ENCODE peak calls at places on chromosomes 6 and 20, in eight cellular contexts. One of them, this sample, is unnamed.

GRCh38 chr20:36167826-36168634 is 13.5 kb downstream of the EPB41L1 start:
- DNase-seq in activated T-helper 2 cell treated with anti-CD3 and anti-CD28 coated beads, Interferon-gamma antibody, Interleukin-2, Interleukin-4, amounts not matched to agents 10 μg/mL and 5 μg/mL and 100 μg/mL, durations not matched to agents 14 hours and 24 hours and 36 hours: no peak
- DNase-seq in activated CD8-positive, alpha-beta T cell treated with anti-CD3 and anti-CD28 coated beads, Interleukin-2, amount 10 ng/mL, durations not matched to agents 7 days and 5 days: no peak
- DNase-seq in iris pigment epithelial cell: peak; percentile 67
- DNase-seq in ACHN: peak; percentile 71
- DNase-seq in cardiac muscle cell: no peak
- DNase-seq in epithelial cell of prostate: no peak
- DNase-seq in effector CD4-positive, alpha-beta T cell: no peak
- DNase-seq in this sample: no peak

GRCh38 chr6:4962905-4963304 is 40.9 kb downstream of the RPP40 start:
- DNase-seq in activated T-helper 2 cell treated with anti-CD3 and anti-CD28 coated beads, Interferon-gamma antibody, Interleukin-2, Interleukin-4, amounts not matched to agents 10 μg/mL and 5 μg/mL and 100 μg/mL, durations not matched to agents 14 hours and 24 hours and 36 hours: no peak
- DNase-seq in activated CD8-positive, alpha-beta T cell treated with anti-CD3 and anti-CD28 coated beads, Interleukin-2, amount 10 ng/mL, durations not matched to agents 7 days and 5 days: no peak
- DNase-seq in iris pigment epithelial cell: peak; percentile 25
- DNase-seq in ACHN: no peak
- DNase-seq in cardiac muscle cell: no peak
- DNase-seq in epithelial cell of prostate: no peak
- DNase-seq in effector CD4-positive, alpha-beta T cell: no peak
- DNase-seq in this sample: no peak

GRCh38 chr6:14858808-14859207 is 387.1 kb upstream of the JARID2 start:
- DNase-seq in activated T-helper 2 cell treated with anti-CD3 and anti-CD28 coated beads, Interferon-gamma antibody, Interleukin-2, Interleukin-4, amounts not matched to agents 10 μg/mL and 5 μg/mL and 100 μg/mL, durations not matched to agents 14 hours and 24 hours and 36 hours: no peak
- DNase-seq in activated CD8-positive, alpha-beta T cell treated with anti-CD3 and anti-CD28 coated beads, Interleukin-2, amount 10 ng/mL, durations not matched to agents 7 days and 5 days: no peak
- DNase-seq in iris pigment epithelial cell: no peak
- DNase-seq in ACHN: no peak
- DNase-seq in cardiac muscle cell: no peak
- DNase-seq in epithelial cell of prostate: no peak
- DNase-seq in effector CD4-positive, alpha-beta T cell: no peak
- DNase-seq in this sample: no peak

GRCh38 chr6:111566873-111567517 is 38.7 kb downstream of the TRAF3IP2 start:
- DNase-seq in activated T-helper 2 cell treated with anti-CD3 and anti-CD28 coated beads, Interferon-gamma antibody, Interleukin-2, Interleukin-4, amounts not matched to agents 10 μg/mL and 5 μg/mL and 100 μg/mL, durations not matched to agents 14 hours and 24 hours and 36 hours: no peak
- DNase-seq in activated CD8-positive, alpha-beta T cell treated with anti-CD3 and anti-CD28 coated beads, Interleukin-2, amount 10 ng/mL, durations not matched to agents 7 days and 5 days: peak; percentile 33
- DNase-seq in iris pigment epithelial cell: peak; percentile 27
- DNase-seq in ACHN: no peak
- DNase-seq in cardiac muscle cell: peak; percentile 42
- DNase-seq in epithelial cell of prostate: no peak
- DNase-seq in effector CD4-positive, alpha-beta T cell: no peak
- DNase-seq in this sample: no peak

GRCh38 chr20:51495921-51496545 is 46.5 kb downstream of the NFATC2 start:
- DNase-seq in activated T-helper 2 cell treated with anti-CD3 and anti-CD28 coated beads, Interferon-gamma antibody, Interleukin-2, Interleukin-4, amounts not matched to agents 10 μg/mL and 5 μg/mL and 100 μg/mL, durations not matched to agents 14 hours and 24 hours and 36 hours: no peak
- DNase-seq in activated CD8-positive, alpha-beta T cell treated with anti-CD3 and anti-CD28 coated beads, Interleukin-2, amount 10 ng/mL, durations not matched to agents 7 days and 5 days: no peak
- DNase-seq in iris pigment epithelial cell: no peak
- DNase-seq in ACHN: no peak
- DNase-seq in cardiac muscle cell: no peak
- DNase-seq in epithelial cell of prostate: no peak
- DNase-seq in effector CD4-positive, alpha-beta T cell: no peak
- DNase-seq in this sample: no peak

GRCh38 chr6:133502451-133503259 is 261.5 kb downstream of the EYA4 start:
- DNase-seq in activated T-helper 2 cell treated with anti-CD3 and anti-CD28 coated beads, Interferon-gamma antibody, Interleukin-2, Interleukin-4, amounts not matched to agents 10 μg/mL and 5 μg/mL and 100 μg/mL, durations not matched to agents 14 hours and 24 hours and 36 hours: no peak
- DNase-seq in activated CD8-positive, alpha-beta T cell treated with anti-CD3 and anti-CD28 coated beads, Interleukin-2, amount 10 ng/mL, durations not matched to agents 7 days and 5 days: no peak
- DNase-seq in iris pigment epithelial cell: peak; percentile 90
- DNase-seq in ACHN: peak; percentile 2
- DNase-seq in cardiac muscle cell: peak; percentile 96
- DNase-seq in epithelial cell of prostate: peak; percentile 20
- DNase-seq in effector CD4-positive, alpha-beta T cell: no peak
- DNase-seq in this sample: no peak

GRCh38 chr6:110188791-110189190 is 8.6 kb downstream of the CDC40 start:
- DNase-seq in activated T-helper 2 cell treated with anti-CD3 and anti-CD28 coated beads, Interferon-gamma antibody, Interleukin-2, Interleukin-4, amounts not matched to agents 10 μg/mL and 5 μg/mL and 100 μg/mL, durations not matched to agents 14 hours and 24 hours and 36 hours: no peak
- DNase-seq in activated CD8-positive, alpha-beta T cell treated with anti-CD3 and anti-CD28 coated beads, Interleukin-2, amount 10 ng/mL, durations not matched to agents 7 days and 5 days: no peak
- DNase-seq in iris pigment epithelial cell: peak; percentile 26
- DNase-seq in ACHN: no peak
- DNase-seq in cardiac muscle cell: no peak
- DNase-seq in epithelial cell of prostate: peak; percentile 34
- DNase-seq in effector CD4-positive, alpha-beta T cell: no peak
- DNase-seq in this sample: no peak

GRCh38 chr20:23115823-23116222 is 29.7 kb upstream of the CD93 start:
- DNase-seq in activated T-helper 2 cell treated with anti-CD3 and anti-CD28 coated beads, Interferon-gamma antibody, Interleukin-2, Interleukin-4, amounts not matched to agents 10 μg/mL and 5 μg/mL and 100 μg/mL, durations not matched to agents 14 hours and 24 hours and 36 hours: no peak
- DNase-seq in activated CD8-positive, alpha-beta T cell treated with anti-CD3 and anti-CD28 coated beads, Interleukin-2, amount 10 ng/mL, durations not matched to agents 7 days and 5 days: no peak
- DNase-seq in iris pigment epithelial cell: peak; percentile 38
- DNase-seq in ACHN: no peak
- DNase-seq in cardiac muscle cell: no peak
- DNase-seq in epithelial cell of prostate: no peak
- DNase-seq in effector CD4-positive, alpha-beta T cell: no peak
- DNase-seq in this sample: no peak

GRCh38 chr6:83369692-83370091 is 61.2 kb downstream of the ME1 start:
- DNase-seq in activated T-helper 2 cell treated with anti-CD3 and anti-CD28 coated beads, Interferon-gamma antibody, Interleukin-2, Interleukin-4, amounts not matched to agents 10 μg/mL and 5 μg/mL and 100 μg/mL, durations not matched to agents 14 hours and 24 hours and 36 hours: no peak
- DNase-seq in activated CD8-positive, alpha-beta T cell treated with anti-CD3 and anti-CD28 coated beads, Interleukin-2, amount 10 ng/mL, durations not matched to agents 7 days and 5 days: no peak
- DNase-seq in iris pigment epithelial cell: no peak
- DNase-seq in ACHN: no peak
- DNase-seq in cardiac muscle cell: no peak
- DNase-seq in epithelial cell of prostate: no peak
- DNase-seq in effector CD4-positive, alpha-beta T cell: no peak
- DNase-seq in this sample: no peak

GRCh38 chr6:56911847-56912246 is 43.1 kb upstream of the BEND6 start:
- DNase-seq in activated T-helper 2 cell treated with anti-CD3 and anti-CD28 coated beads, Interferon-gamma antibody, Interleukin-2, Interleukin-4, amounts not matched to agents 10 μg/mL and 5 μg/mL and 100 μg/mL, durations not matched to agents 14 hours and 24 hours and 36 hours: no peak
- DNase-seq in activated CD8-positive, alpha-beta T cell treated with anti-CD3 and anti-CD28 coated beads, Interleukin-2, amount 10 ng/mL, durations not matched to agents 7 days and 5 days: no peak
- DNase-seq in iris pigment epithelial cell: peak; percentile 59
- DNase-seq in ACHN: peak; percentile 50
- DNase-seq in cardiac muscle cell: peak; percentile 59
- DNase-seq in epithelial cell of prostate: no peak
- DNase-seq in effector CD4-positive, alpha-beta T cell: no peak
- DNase-seq in this sample: no peak

GRCh38 chr6:166675736-166676135 is 48.7 kb upstream of the RPS6KA2 start:
- DNase-seq in activated T-helper 2 cell treated with anti-CD3 and anti-CD28 coated beads, Interferon-gamma antibody, Interleukin-2, Interleukin-4, amounts not matched to agents 10 μg/mL and 5 μg/mL and 100 μg/mL, durations not matched to agents 14 hours and 24 hours and 36 hours: no peak
- DNase-seq in activated CD8-positive, alpha-beta T cell treated with anti-CD3 and anti-CD28 coated beads, Interleukin-2, amount 10 ng/mL, durations not matched to agents 7 days and 5 days: no peak
- DNase-seq in iris pigment epithelial cell: no peak
- DNase-seq in ACHN: no peak
- DNase-seq in cardiac muscle cell: no peak
- DNase-seq in epithelial cell of prostate: peak; percentile 29
- DNase-seq in effector CD4-positive, alpha-beta T cell: no peak
- DNase-seq in this sample: no peak

GRCh38 chr6:106894978-106895702 is 79.4 kb downstream of the CD24 start:
- DNase-seq in activated T-helper 2 cell treated with anti-CD3 and anti-CD28 coated beads, Interferon-gamma antibody, Interleukin-2, Interleukin-4, amounts not matched to agents 10 μg/mL and 5 μg/mL and 100 μg/mL, durations not matched to agents 14 hours and 24 hours and 36 hours: no peak
- DNase-seq in activated CD8-positive, alpha-beta T cell treated with anti-CD3 and anti-CD28 coated beads, Interleukin-2, amount 10 ng/mL, durations not matched to agents 7 days and 5 days: no peak
- DNase-seq in iris pigment epithelial cell: peak; percentile 33
- DNase-seq in ACHN: peak; percentile 36
- DNase-seq in cardiac muscle cell: peak; percentile 13
- DNase-seq in epithelial cell of prostate: peak; percentile 78
- DNase-seq in effector CD4-positive, alpha-beta T cell: no peak
- DNase-seq in this sample: peak; percentile 20

GRCh38 chr20:12201289-12201991 is 283.7 kb downstream of the BTBD3 start:
- DNase-seq in activated T-helper 2 cell treated with anti-CD3 and anti-CD28 coated beads, Interferon-gamma antibody, Interleukin-2, Interleukin-4, amounts not matched to agents 10 μg/mL and 5 μg/mL and 100 μg/mL, durations not matched to agents 14 hours and 24 hours and 36 hours: no peak
- DNase-seq in activated CD8-positive, alpha-beta T cell treated with anti-CD3 and anti-CD28 coated beads, Interleukin-2, amount 10 ng/mL, durations not matched to agents 7 days and 5 days: no peak
- DNase-seq in iris pigment epithelial cell: peak; percentile 60
- DNase-seq in ACHN: no peak
- DNase-seq in cardiac muscle cell: peak; percentile 72
- DNase-seq in epithelial cell of prostate: no peak
- DNase-seq in effector CD4-positive, alpha-beta T cell: no peak
- DNase-seq in this sample: no peak

GRCh38 chr20:47453167-47453782 is 48.4 kb upstream of the NCOA3 start:
- DNase-seq in activated T-helper 2 cell treated with anti-CD3 and anti-CD28 coated beads, Interferon-gamma antibody, Interleukin-2, Interleukin-4, amounts not matched to agents 10 μg/mL and 5 μg/mL and 100 μg/mL, durations not matched to agents 14 hours and 24 hours and 36 hours: peak; percentile 58
- DNase-seq in activated CD8-positive, alpha-beta T cell treated with anti-CD3 and anti-CD28 coated beads, Interleukin-2, amount 10 ng/mL, durations not matched to agents 7 days and 5 days: peak; percentile 68
- DNase-seq in iris pigment epithelial cell: peak; percentile 93
- DNase-seq in ACHN: peak; percentile 67
- DNase-seq in cardiac muscle cell: peak; percentile 79
- DNase-seq in epithelial cell of prostate: peak; percentile 79
- DNase-seq in effector CD4-positive, alpha-beta T cell: no peak
- DNase-seq in this sample: peak; percentile 70

GRCh38 chr6:117399924-117400323 is 25.8 kb downstream of the ROS1 start:
- DNase-seq in activated T-helper 2 cell treated with anti-CD3 and anti-CD28 coated beads, Interferon-gamma antibody, Interleukin-2, Interleukin-4, amounts not matched to agents 10 μg/mL and 5 μg/mL and 100 μg/mL, durations not matched to agents 14 hours and 24 hours and 36 hours: no peak
- DNase-seq in activated CD8-positive, alpha-beta T cell treated with anti-CD3 and anti-CD28 coated beads, Interleukin-2, amount 10 ng/mL, durations not matched to agents 7 days and 5 days: no peak
- DNase-seq in iris pigment epithelial cell: peak; percentile 14
- DNase-seq in ACHN: peak; percentile 7
- DNase-seq in cardiac muscle cell: peak; percentile 21
- DNase-seq in epithelial cell of prostate: no peak
- DNase-seq in effector CD4-positive, alpha-beta T cell: no peak
- DNase-seq in this sample: no peak

GRCh38 chr6:87099472-87099871 is 4.6 kb upstream of the CGA start:
- DNase-seq in activated T-helper 2 cell treated with anti-CD3 and anti-CD28 coated beads, Interferon-gamma antibody, Interleukin-2, Interleukin-4, amounts not matched to agents 10 μg/mL and 5 μg/mL and 100 μg/mL, durations not matched to agents 14 hours and 24 hours and 36 hours: no peak
- DNase-seq in activated CD8-positive, alpha-beta T cell treated with anti-CD3 and anti-CD28 coated beads, Interleukin-2, amount 10 ng/mL, durations not matched to agents 7 days and 5 days: no peak
- DNase-seq in iris pigment epithelial cell: no peak
- DNase-seq in ACHN: no peak
- DNase-seq in cardiac muscle cell: no peak
- DNase-seq in epithelial cell of prostate: no peak
- DNase-seq in effector CD4-positive, alpha-beta T cell: no peak
- DNase-seq in this sample: no peak

GRCh38 chr6:46289865-46290264 is 119.1 kb upstream of the ENPP5 start:
- DNase-seq in activated T-helper 2 cell treated with anti-CD3 and anti-CD28 coated beads, Interferon-gamma antibody, Interleukin-2, Interleukin-4, amounts not matched to agents 10 μg/mL and 5 μg/mL and 100 μg/mL, durations not matched to agents 14 hours and 24 hours and 36 hours: no peak
- DNase-seq in activated CD8-positive, alpha-beta T cell treated with anti-CD3 and anti-CD28 coated beads, Interleukin-2, amount 10 ng/mL, durations not matched to agents 7 days and 5 days: no peak
- DNase-seq in iris pigment epithelial cell: no peak
- DNase-seq in ACHN: no peak
- DNase-seq in cardiac muscle cell: no peak
- DNase-seq in epithelial cell of prostate: no peak
- DNase-seq in effector CD4-positive, alpha-beta T cell: no peak
- DNase-seq in this sample: no peak

GRCh38 chr6:33483678-33484077 is 29.3 kb downstream of the ZBTB9 start:
- DNase-seq in activated T-helper 2 cell treated with anti-CD3 and anti-CD28 coated beads, Interferon-gamma antibody, Interleukin-2, Interleukin-4, amounts not matched to agents 10 μg/mL and 5 μg/mL and 100 μg/mL, durations not matched to agents 14 hours and 24 hours and 36 hours: no peak
- DNase-seq in activated CD8-positive, alpha-beta T cell treated with anti-CD3 and anti-CD28 coated beads, Interleukin-2, amount 10 ng/mL, durations not matched to agents 7 days and 5 days: no peak
- DNase-seq in iris pigment epithelial cell: no peak
- DNase-seq in ACHN: no peak
- DNase-seq in cardiac muscle cell: no peak
- DNase-seq in epithelial cell of prostate: no peak
- DNase-seq in effector CD4-positive, alpha-beta T cell: no peak
- DNase-seq in this sample: no peak

GRCh38 chr6:27081931-27082330 is 165.6 kb upstream of the PRSS16 start:
- DNase-seq in activated T-helper 2 cell treated with anti-CD3 and anti-CD28 coated beads, Interferon-gamma antibody, Interleukin-2, Interleukin-4, amounts not matched to agents 10 μg/mL and 5 μg/mL and 100 μg/mL, durations not matched to agents 14 hours and 24 hours and 36 hours: no peak
- DNase-seq in activated CD8-positive, alpha-beta T cell treated with anti-CD3 and anti-CD28 coated beads, Interleukin-2, amount 10 ng/mL, durations not matched to agents 7 days and 5 days: no peak
- DNase-seq in iris pigment epithelial cell: no peak
- DNase-seq in ACHN: no peak
- DNase-seq in cardiac muscle cell: no peak
- DNase-seq in epithelial cell of prostate: no peak
- DNase-seq in effector CD4-positive, alpha-beta T cell: no peak
- DNase-seq in this sample: no peak

GRCh38 chr20:53679597-53680309 is 86.1 kb upstream of the ZNF217 start:
- DNase-seq in activated T-helper 2 cell treated with anti-CD3 and anti-CD28 coated beads, Interferon-gamma antibody, Interleukin-2, Interleukin-4, amounts not matched to agents 10 μg/mL and 5 μg/mL and 100 μg/mL, durations not matched to agents 14 hours and 24 hours and 36 hours: no peak
- DNase-seq in activated CD8-positive, alpha-beta T cell treated with anti-CD3 and anti-CD28 coated beads, Interleukin-2, amount 10 ng/mL, durations not matched to agents 7 days and 5 days: no peak
- DNase-seq in iris pigment epithelial cell: no peak
- DNase-seq in ACHN: no peak
- DNase-seq in cardiac muscle cell: no peak
- DNase-seq in epithelial cell of prostate: no peak
- DNase-seq in effector CD4-positive, alpha-beta T cell: no peak
- DNase-seq in this sample: no peak

GRCh38 chr6:31270788-31271640 is 878 bp downstream of the HLA-C start:
- DNase-seq in activated T-helper 2 cell treated with anti-CD3 and anti-CD28 coated beads, Interferon-gamma antibody, Interleukin-2, Interleukin-4, amounts not matched to agents 10 μg/mL and 5 μg/mL and 100 μg/mL, durations not matched to agents 14 hours and 24 hours and 36 hours: peak; percentile 36
- DNase-seq in activated CD8-positive, alpha-beta T cell treated with anti-CD3 and anti-CD28 coated beads, Interleukin-2, amount 10 ng/mL, durations not matched to agents 7 days and 5 days: peak; percentile 58
- DNase-seq in iris pigment epithelial cell: peak; percentile 54
- DNase-seq in ACHN: peak; percentile 76
- DNase-seq in cardiac muscle cell: peak; percentile 64
- DNase-seq in epithelial cell of prostate: no peak
- DNase-seq in effector CD4-positive, alpha-beta T cell: peak; percentile 61
- DNase-seq in this sample: peak; percentile 58

GRCh38 chr20:17555106-17555505 is 14.8 kb upstream of the DSTN start:
- DNase-seq in activated T-helper 2 cell treated with anti-CD3 and anti-CD28 coated beads, Interferon-gamma antibody, Interleukin-2, Interleukin-4, amounts not matched to agents 10 μg/mL and 5 μg/mL and 100 μg/mL, durations not matched to agents 14 hours and 24 hours and 36 hours: no peak
- DNase-seq in activated CD8-positive, alpha-beta T cell treated with anti-CD3 and anti-CD28 coated beads, Interleukin-2, amount 10 ng/mL, durations not matched to agents 7 days and 5 days: no peak
- DNase-seq in iris pigment epithelial cell: no peak
- DNase-seq in ACHN: no peak
- DNase-seq in cardiac muscle cell: no peak
- DNase-seq in epithelial cell of prostate: no peak
- DNase-seq in effector CD4-positive, alpha-beta T cell: no peak
- DNase-seq in this sample: no peak

GRCh38 chr6:87907521-87907920 is 140.1 kb upstream of the SPACA1 start:
- DNase-seq in activated T-helper 2 cell treated with anti-CD3 and anti-CD28 coated beads, Interferon-gamma antibody, Interleukin-2, Interleukin-4, amounts not matched to agents 10 μg/mL and 5 μg/mL and 100 μg/mL, durations not matched to agents 14 hours and 24 hours and 36 hours: peak; percentile 22
- DNase-seq in activated CD8-positive, alpha-beta T cell treated with anti-CD3 and anti-CD28 coated beads, Interleukin-2, amount 10 ng/mL, durations not matched to agents 7 days and 5 days: peak; percentile 64
- DNase-seq in iris pigment epithelial cell: peak; percentile 86
- DNase-seq in ACHN: peak; percentile 78
- DNase-seq in cardiac muscle cell: peak; percentile 83
- DNase-seq in epithelial cell of prostate: no peak
- DNase-seq in effector CD4-positive, alpha-beta T cell: no peak
- DNase-seq in this sample: peak; percentile 72

GRCh38 chr6:9204171-9204570 is 768.8 kb upstream of the SLC35B3 start:
- DNase-seq in activated T-helper 2 cell treated with anti-CD3 and anti-CD28 coated beads, Interferon-gamma antibody, Interleukin-2, Interleukin-4, amounts not matched to agents 10 μg/mL and 5 μg/mL and 100 μg/mL, durations not matched to agents 14 hours and 24 hours and 36 hours: no peak
- DNase-seq in activated CD8-positive, alpha-beta T cell treated with anti-CD3 and anti-CD28 coated beads, Interleukin-2, amount 10 ng/mL, durations not matched to agents 7 days and 5 days: no peak
- DNase-seq in iris pigment epithelial cell: peak; percentile 91
- DNase-seq in ACHN: peak; percentile 61
- DNase-seq in cardiac muscle cell: peak; percentile 18
- DNase-seq in epithelial cell of prostate: peak; percentile 43
- DNase-seq in effector CD4-positive, alpha-beta T cell: no peak
- DNase-seq in this sample: no peak